ENCODE peak calls at places on chromosome 3, in five cellular contexts. J, M, P, K and C are unnamed samples. For H3K36me3, the result is how much of the 10 kb centered on the place peaks cover.

GRCh38 chr3:12692444-12692843 is 28.5 kb upstream of the RAF1 start:
- DNase-seq in J (no peak), M (no peak), P (no peak), K (no peak), C (no peak)

GRCh38 chr3:37082317-37082716 is 89.0 kb downstream of the MLH1 start:
- DNase-seq in J (no peak), M (no peak), P (no peak), K (no peak), C (no peak)

GRCh38 chr3:49132437-49133225 is at the start of gene LAMB2:
- DNase-seq in J (peak), M (peak), P (peak), K (peak), C (peak)

GRCh38 chr3:18258492-18258891 is 166.6 kb downstream of the SATB1 start:
- DNase-seq in J (no peak), M (no peak), P (no peak), K (no peak), C (no peak)

GRCh38 chr3:42605550-42606173 is 5.2 kb downstream of the NKTR start:
- DNase-seq in J (no peak), M (no peak), P (no peak), K (no peak), C (no peak)

GRCh38 chr3:41489205-41489604 is 289.9 kb downstream of the CTNNB1 start:
- DNase-seq in J (no peak), M (no peak), P (no peak), K (no peak), C (no peak)

GRCh38 chr3:10398341-10398740 is 77.4 kb upstream of the SEC13 start:
- DNase-seq in J (peak), M (no peak), P (no peak), K (no peak), C (no peak)

GRCh38 chr3:189515916-189516531 is 115.2 kb upstream of the TP63 start:
- DNase-seq in J (no peak), M (no peak), P (peak), K (no peak), C (no peak)

GRCh38 chr3:99409961-99410360 is 228.4 kb upstream of the COL8A1 start:
- DNase-seq in J (no peak), M (no peak), P (peak), K (no peak), C (no peak)

GRCh38 chr3:9280477-9281219 is 31.2 kb upstream of the SRGAP3 start:
- DNase-seq in J (no peak), M (no peak), P (no peak), K (no peak), C (peak)

GRCh38 chr3:160106905-160107861 is 118.0 kb upstream of the C3orf80 start:
- DNase-seq in J (no peak), M (no peak), P (no peak), K (no peak), C (no peak)

GRCh38 chr3:71583569-71584215 is at the start of gene FOXP1:
- DNase-seq in J (peak), M (peak), P (peak), K (peak), C (peak)

GRCh38 chr3:159884661-159885402 is 103.8 kb upstream of the IL12A start:
- DNase-seq in J (no peak), M (peak), P (peak), K (no peak), C (peak)

GRCh38 chr3:31743690-31744089 is 211.0 kb downstream of the STT3B start:
- DNase-seq in J (no peak), M (peak), P (no peak), K (no peak), C (no peak)

GRCh38 chr3:179322481-179323196 is at the start of gene ZNF639:
- DNase-seq in J (peak), M (peak), P (peak), K (peak), C (peak)

GRCh38 chr3:190155752-190156151 is 35.1 kb upstream of the P3H2 start:
- DNase-seq in J (no peak), M (no peak), P (no peak), K (no peak), C (no peak)

GRCh38 chr3:85567074-85567676 is 608.4 kb downstream of the CADM2 start:
- DNase-seq in J (no peak), M (peak), P (no peak), K (no peak), C (peak)

GRCh38 chr3:9834520-9835380 is 9.1 kb downstream of the RPUSD3 start:
- DNase-seq in J (no peak), M (no peak), P (no peak), K (no peak), C (no peak)

GRCh38 chr3:180820400-180820799 is 92.1 kb upstream of the FXR1 start:
- DNase-seq in J (no peak), M (no peak), P (no peak), K (no peak), C (no peak)

GRCh38 chr3:196216081-196216564 is at the start of gene SLC51A:
- DNase-seq in J (no peak), M (no peak), P (no peak), K (no peak), C (peak)

GRCh38 chr3:22121068-22121706 is 370.2 kb upstream of the ZNF385D start:
- DNase-seq in J (no peak), M (no peak), P (no peak), K (no peak), C (no peak)

GRCh38 chr3:134281912-134282658 is 31.4 kb upstream of the RYK start:
- DNase-seq in J (no peak), M (no peak), P (no peak), K (no peak), C (no peak)

GRCh38 chr3:50238549-50239026 is 2.6 kb downstream of the GNAI2 start:
- DNase-seq in J (peak), M (no peak), P (peak), K (peak), C (peak)

GRCh38 chr3:53171109-53171453 is 10.1 kb downstream of the PRKCD start:
- DNase-seq in J (no peak), M (no peak), P (no peak), K (no peak), C (no peak)

GRCh38 chr3:110894574-110894973 is 177.0 kb upstream of the NECTIN3 start:
- DNase-seq in J (no peak), M (no peak), P (no peak), K (no peak), C (no peak)

GRCh38 chr3:134675726-134676252 is 25.0 kb upstream of the KY start:
- DNase-seq in J (no peak), M (peak), P (no peak), K (no peak), C (no peak)

GRCh38 chr3:125194061-125194848 is 18.3 kb downstream of the SLC12A8 start:
- DNase-seq in J (no peak), M (peak), P (peak), K (no peak), C (no peak)

GRCh38 chr3:32245200-32245599 is 6.7 kb downstream of the CMTM8 start:
- DNase-seq in J (no peak), M (no peak), P (peak), K (no peak), C (no peak)

GRCh38 chr3:117887896-117888295 is 1146.8 kb downstream of the IGSF11 start:
- DNase-seq in J (no peak), M (peak), P (no peak), K (no peak), C (no peak)

GRCh38 chr3:139122221-139122581 is 77.5 kb upstream of the PRR23C start:
- DNase-seq in J (no peak), M (peak), P (peak), K (no peak), C (no peak)

GRCh38 chr3:31423522-31423921 is 109.2 kb upstream of the STT3B start:
- DNase-seq in J (no peak), M (peak), P (no peak), K (no peak), C (no peak)

DNA sequence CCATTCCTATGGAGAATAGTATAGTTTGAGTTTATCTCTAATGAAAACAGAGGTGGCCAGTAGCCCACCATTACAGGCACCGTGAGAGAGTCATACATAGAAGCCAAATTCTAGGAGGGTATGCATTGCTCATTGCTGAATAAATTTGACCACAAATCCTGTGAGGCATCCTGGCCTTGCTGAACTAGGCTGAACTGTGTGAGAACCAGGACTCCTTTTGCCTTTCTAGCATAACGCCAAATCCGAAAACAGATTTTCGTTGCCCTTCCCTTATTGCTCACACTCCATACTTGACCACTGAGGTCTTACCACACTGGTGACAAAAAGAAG is 50.4 kb downstream of the SLC2A2 start:
- DNase-seq in J (no peak), M (no peak), P (no peak), K (no peak), C (no peak)
- H3K36me3 ChIP-seq in J (under half), M (under half), P (under half), K (under half), C (under half)

GRCh38 chr3:188400494-188401243 is 246.7 kb downstream of the LPP start:
- DNase-seq in J (no peak), M (no peak), P (no peak), K (no peak), C (no peak)

GRCh38 chr3:188394588-188394987 is 240.6 kb downstream of the LPP start:
- DNase-seq in J (no peak), M (no peak), P (peak), K (no peak), C (no peak)

GRCh38 chr3:188396251-188396650 is 242.3 kb downstream of the LPP start:
- DNase-seq in J (no peak), M (no peak), P (no peak), K (no peak), C (no peak)

GRCh38 chr3:188397766-188398705 is 244.1 kb downstream of the LPP start:
- DNase-seq in J (no peak), M (no peak), P (no peak), K (no peak), C (no peak)

GRCh38 chr3:188396900-188397299 is 242.9 kb downstream of the LPP start:
- DNase-seq in J (no peak), M (no peak), P (no peak), K (no peak), C (no peak)
- H3K4me3 ChIP-seq in J (peak), M (no peak), P (peak), K (peak), C (no peak)

DNA sequence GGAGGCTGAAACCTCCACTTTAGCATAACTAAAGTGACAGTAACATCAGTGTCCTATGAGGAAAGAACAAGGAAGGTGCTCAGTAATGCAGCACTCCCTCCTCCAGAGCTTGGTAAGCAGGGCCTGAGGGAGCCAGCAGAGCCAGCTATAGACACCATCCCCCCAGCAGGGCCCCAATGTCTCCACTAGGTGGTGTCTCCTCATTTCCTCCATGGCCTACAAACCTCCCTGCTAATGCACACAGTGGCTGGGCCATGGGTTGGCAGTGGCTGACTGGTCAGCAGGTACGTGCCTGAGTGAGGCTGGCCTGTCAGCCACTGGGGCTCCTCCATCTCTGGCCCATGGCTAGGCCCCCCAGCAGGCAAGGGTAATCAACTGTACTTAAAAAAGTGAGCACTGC is 13.6 kb downstream of the MRPS25 start:
- DNase-seq in J (peak), M (peak), P (peak), K (peak), C (peak)
- H3K36me3 ChIP-seq in J (half or more), M (under half), P (half or more), K (half or more), C (under half)

GRCh38 chr3:142595951-142596725 is at the start of gene PLS1:
- DNase-seq in J (peak), M (peak), P (peak), K (peak), C (peak)
- H3K4me3 ChIP-seq in J (peak), M (peak), P (peak), K (peak), C (peak)

GRCh38 chr3:72836923-72837322 is 11.3 kb downstream of the SHQ1 start:
- DNase-seq in J (peak), M (no peak), P (no peak), K (peak), C (no peak)
- H3K36me3 ChIP-seq in J (under half), M (under half), P (half or more), K (half or more), C (under half)

DNA sequence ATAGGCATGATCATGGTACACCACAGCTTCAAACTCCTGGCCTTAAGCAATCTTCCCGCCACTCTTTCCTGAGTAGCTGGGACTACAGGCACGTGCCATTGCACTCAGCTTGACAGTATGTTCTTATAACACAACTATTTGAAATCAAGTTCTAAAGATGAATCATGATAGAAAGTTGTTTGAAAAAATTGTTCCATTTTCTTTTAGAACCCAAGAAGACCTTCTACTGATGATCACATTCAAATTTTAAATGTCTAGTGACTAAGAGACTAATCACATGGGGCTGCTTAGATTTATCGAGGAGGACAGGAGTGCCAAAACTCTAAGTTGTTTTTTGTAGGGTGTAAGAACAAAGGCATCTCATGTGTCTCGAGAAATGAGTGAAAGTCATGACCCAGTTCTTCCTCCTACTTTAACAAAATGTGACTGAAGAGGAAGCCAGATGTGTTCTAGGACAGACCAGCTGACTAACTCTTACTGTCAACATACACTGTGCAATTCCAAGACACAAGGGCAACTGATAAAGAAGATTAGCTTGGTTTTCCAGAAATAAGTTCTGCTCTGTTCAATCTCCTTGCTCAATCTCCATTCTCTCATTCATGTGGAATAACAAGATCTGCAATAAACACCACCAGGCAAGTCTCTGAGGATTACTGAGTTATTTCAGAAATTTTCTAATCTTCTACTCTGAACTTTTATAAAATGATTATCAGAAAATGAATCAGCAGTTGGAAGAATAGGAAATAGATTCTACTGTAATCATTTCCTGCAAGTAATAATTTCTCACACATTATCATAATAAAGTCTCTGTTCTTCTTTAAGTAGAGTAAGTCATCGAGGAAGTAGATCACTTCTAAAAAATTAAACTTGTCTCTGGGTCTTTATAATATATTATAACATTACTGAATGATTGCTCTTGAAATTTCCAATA is 122.6 kb upstream of the CCNL1 start:
- DNase-seq in J (peak), M (peak), P (peak), K (no peak), C (no peak)
- H3K4me3 ChIP-seq in J (no peak), M (no peak), P (peak), K (no peak), C (no peak)